ENCODE peak calls at places on chromosomes 7 and 10, in four cellular contexts. G, B, Z and Q are unnamed samples.

GRCh38 chr7:101673951-101674350 is 44.9 kb upstream of the MYL10 start:
- DNase-seq in G (no peak), B (no peak), Z (no peak), Q (no peak)

GRCh38 chr10:25875555-25876165 is 58.4 kb upstream of the MYO3A start:
- DNase-seq in B (peak; percentile 57), G (peak; percentile 58), Z (peak; percentile 53), Q (peak; percentile 60)

GRCh38 chr7:7201583-7202374 is 19.4 kb downstream of the C1GALT1 start:
- DNase-seq in G (no peak), B (no peak), Z (no peak), Q (no peak)

GRCh38 chr10:107653832-107654287 is 489.4 kb upstream of the SORCS1 start:
- DNase-seq in G (no peak), Z (no peak), B (no peak), Q (no peak)

GRCh38 chr10:126057494-126057893 is 161.1 kb downstream of the FANK1 start:
- DNase-seq in Z (no peak), G (no peak), B (no peak), Q (no peak)

GRCh38 chr10:119235381-119235780 is 28.0 kb downstream of the GRK5 start:
- DNase-seq in Z (no peak), G (no peak), B (no peak), Q (no peak)

GRCh38 chr7:57423768-57424167 is 26.2 kb upstream of the ZNF716 start:
- DNase-seq in B (no peak), Z (no peak), G (no peak), Q (no peak)

GRCh38 chr10:25786181-25786580 is 147.8 kb upstream of the MYO3A start:
- DNase-seq in Z (no peak), G (no peak), B (no peak), Q (no peak)

GRCh38 chr10:98242823-98243222 is 25.2 kb downstream of the LOXL4 start:
- DNase-seq in Z (peak; percentile 29), B (no peak), G (no peak), Q (no peak)

GRCh38 chr7:46357290-46357689 is 436.2 kb upstream of the IGFBP3 start:
- DNase-seq in Z (no peak), B (no peak), G (no peak), Q (no peak)

GRCh38 chr10:89086801-89087513 is 96.4 kb downstream of the FAS start:
- DNase-seq in B (no peak), G (no peak), Z (no peak), Q (no peak)

GRCh38 chr7:48389977-48390376 is 218.7 kb downstream of the ABCA13 start:
- DNase-seq in B (no peak), Z (no peak), G (no peak), Q (no peak)

GRCh38 chr10:60032723-60033122 is 126.4 kb upstream of the CCDC6 start:
- DNase-seq in B (peak; percentile 47), Z (peak; percentile 37), G (no peak), Q (peak; percentile 62)

GRCh38 chr7:50962962-50963374 is 180.3 kb upstream of the GRB10 start:
- DNase-seq in G (peak; percentile 58), Z (no peak), B (peak; percentile 86), Q (peak; percentile 41)

GRCh38 chr7:99639267-99639666 is 22.5 kb downstream of the ZSCAN25 start:
- DNase-seq in Z (no peak), B (no peak), G (no peak), Q (no peak)

GRCh38 chr7:38178695-38179344 is 775 bp downstream of the STARD3NL start:
- DNase-seq in G (no peak), B (no peak), Z (no peak), Q (no peak)

GRCh38 chr7:158246272-158246959 is 341.2 kb downstream of the PTPRN2 start:
- DNase-seq in Z (no peak), G (no peak), B (no peak), Q (no peak)

GRCh38 chr10:48518926-48519730 is 85.7 kb downstream of the ARHGAP22 start:
- DNase-seq in B (no peak), Z (no peak), G (no peak), Q (no peak)

GRCh38 chr7:158321936-158322615 is 265.5 kb downstream of the PTPRN2 start:
- DNase-seq in B (no peak), G (no peak), Z (no peak), Q (no peak)

GRCh38 chr10:28991738-28992270 is 297.1 kb upstream of the LYZL1 start:
- DNase-seq in G (peak; percentile 62), B (peak; percentile 68), Z (peak; percentile 48), Q (peak; percentile 50)

GRCh38 chr7:128081351-128081750 is 50.1 kb upstream of the LRRC4 start:
- DNase-seq in G (no peak), B (no peak), Z (no peak), Q (no peak)

GRCh38 chr7:128082431-128082830 is 51.2 kb upstream of the LRRC4 start:
- DNase-seq in B (no peak), G (no peak), Z (no peak), Q (no peak)

GRCh38 chr7:128080169-128080568 is 48.9 kb upstream of the LRRC4 start:
- DNase-seq in G (no peak), Z (no peak), B (no peak), Q (no peak)

GRCh38 chr7:128090492-128090891 is 59.3 kb upstream of the LRRC4 start:
- DNase-seq in Z (no peak), G (no peak), B (no peak), Q (no peak)

GRCh38 chr7:128084896-128085608 is 53.8 kb upstream of the LRRC4 start:
- DNase-seq in B (no peak), G (no peak), Z (peak; percentile 96), Q (no peak)
- TF ChIP-seq ELF1 in B (no peak), G (no peak), Z (no peak), Q (no peak)

DNA sequence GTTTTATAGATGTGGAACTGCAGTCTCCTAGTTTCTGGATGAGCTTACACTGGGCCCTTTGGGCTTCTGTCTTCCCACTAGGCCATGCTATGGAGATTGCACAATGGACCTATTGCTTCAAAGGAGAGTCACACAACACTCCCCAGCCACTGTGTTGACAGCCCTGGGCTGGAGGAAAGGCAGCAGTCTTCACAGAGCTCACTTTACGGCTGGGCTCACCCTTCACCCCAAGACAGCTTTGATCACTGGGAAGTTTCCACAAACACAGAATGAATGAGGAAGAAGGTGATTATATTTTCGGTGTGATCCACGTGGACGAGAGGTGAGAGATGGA is 92.8 kb upstream of the GDF10 start:
- DNase-seq in Z (no peak), B (no peak), G (no peak), Q (peak; percentile 9)
- TF ChIP-seq ELF1 in Z (no peak), B (no peak), G (no peak), Q (no peak)

GRCh38 chr10:96636546-96636945 is 49.7 kb upstream of the TM9SF3 start:
- DNase-seq in Z (no peak), G (no peak), B (no peak), Q (no peak)
- TF ChIP-seq ELF1 in Z (no peak), G (no peak), B (no peak), Q (no peak)

GRCh38 chr10:125014086-125014830 is 72.3 kb downstream of the ZRANB1 start:
- DNase-seq in Z (no peak), B (no peak), G (no peak), Q (no peak)

GRCh38 chr10:125011926-125012705 is 70.2 kb downstream of the ZRANB1 start:
- DNase-seq in G (no peak), Z (no peak), B (no peak), Q (no peak)

GRCh38 chr10:125012851-125013528 is 71.1 kb downstream of the ZRANB1 start:
- DNase-seq in B (no peak), G (no peak), Z (no peak), Q (no peak)

GRCh38 chr10:125014984-125015944 is 73.3 kb downstream of the ZRANB1 start:
- DNase-seq in Z (peak; percentile 88), B (no peak), G (no peak), Q (no peak)

GRCh38 chr10:125013529-125013872 is 71.6 kb downstream of the ZRANB1 start:
- DNase-seq in Z (no peak), B (no peak), G (no peak), Q (no peak)
- TF ChIP-seq ELF1 in Z (no peak), B (no peak), G (no peak), Q (no peak)

DNA sequence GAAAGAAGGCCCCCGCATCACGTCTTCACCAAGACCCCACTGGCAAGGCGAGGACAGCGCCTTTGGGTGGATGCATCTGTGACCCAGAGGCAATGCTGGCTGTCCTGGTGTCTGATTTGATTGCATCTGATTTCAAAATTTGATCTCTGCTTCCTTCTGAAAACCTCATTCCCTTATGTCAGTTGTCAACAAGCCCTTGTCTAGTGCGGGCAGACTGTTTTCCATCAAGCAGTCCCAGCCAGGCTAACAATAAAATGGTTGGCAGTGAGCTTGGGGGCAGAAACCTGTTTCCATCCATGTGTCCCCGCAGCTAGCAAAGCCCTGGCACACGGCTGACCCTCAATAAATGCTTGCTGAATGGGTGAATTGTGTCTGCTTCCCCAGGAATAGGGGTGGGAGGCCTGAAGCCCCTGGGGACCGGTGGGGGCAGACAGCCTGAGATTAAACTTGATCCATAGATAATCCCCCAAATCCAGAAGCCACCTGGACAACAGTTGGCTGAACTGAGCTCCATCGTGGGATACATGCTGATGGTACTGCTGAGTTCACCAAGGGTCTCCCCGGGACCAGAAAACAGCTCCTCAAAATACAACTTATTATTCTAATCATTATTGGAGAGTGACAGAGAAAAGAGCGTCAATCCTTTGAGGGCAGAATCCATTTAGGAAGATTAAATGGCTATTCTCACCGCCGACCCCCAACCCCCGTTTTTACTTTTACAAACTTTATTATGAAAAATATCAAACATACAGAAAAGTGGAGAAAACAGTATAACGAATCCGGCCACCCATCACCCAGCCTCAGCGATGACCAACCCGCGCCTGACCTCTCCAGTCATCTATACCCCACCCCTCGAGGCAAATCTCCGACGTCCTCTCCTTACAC is 912 bp upstream of the DUSP5 start:
- DNase-seq in Z (peak; percentile 70), G (no peak), B (no peak), Q (no peak)
- TF ChIP-seq ELF1 in Z (no peak), G (no peak), B (no peak), Q (no peak)

DNA sequence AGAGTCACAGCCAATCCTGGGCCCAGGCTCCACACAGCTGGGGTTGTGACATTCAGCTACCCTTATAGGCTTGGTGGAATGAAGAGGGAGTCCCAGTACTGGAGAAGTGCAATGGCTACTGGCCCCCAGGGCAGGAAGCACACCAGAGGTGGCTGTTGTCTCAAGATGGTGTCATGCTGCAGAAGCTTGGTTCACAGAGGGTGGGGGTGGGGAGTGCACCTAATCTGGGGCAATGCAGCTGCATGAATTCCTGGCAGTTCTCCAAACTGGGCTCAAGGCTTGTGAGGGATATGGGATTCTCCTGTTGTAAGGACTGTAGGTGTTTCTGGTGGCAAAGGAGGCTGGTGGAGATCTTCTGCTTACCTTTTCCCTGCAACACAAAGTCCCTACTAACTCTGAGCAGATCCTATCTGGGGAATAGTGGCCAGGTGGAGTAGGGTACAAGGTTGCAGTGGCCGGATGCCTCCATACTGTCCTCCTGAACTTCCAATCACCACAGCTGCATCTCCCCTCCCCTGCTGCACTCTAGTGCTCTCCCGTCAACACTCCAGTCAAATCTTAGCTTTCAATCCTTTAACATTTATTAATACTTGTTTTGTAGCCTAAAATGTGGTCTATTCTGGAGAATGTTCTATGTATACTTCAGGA is 27.4 kb upstream of the PLA2G12B start:
- DNase-seq in Z (no peak), B (no peak), G (no peak), Q (no peak)
- TF ChIP-seq ELF1 in Z (no peak), B (no peak), G (no peak), Q (no peak)

GRCh38 chr10:9214618-9215017 is 1160.1 kb downstream of the GATA3 start:
- DNase-seq in B (no peak), Z (no peak), G (no peak), Q (no peak)
- TF ChIP-seq ELF1 in B (no peak), Z (no peak), G (no peak), Q (no peak)